ENCODE peak calls at places on chromosomes 6 and 20, in six cellular contexts. One of them, this sample, is unnamed.
A peak's percentile ranks its signal among the peaks of the same experiment; 100 is the strongest.

GRCh38 chr6:104527761-104528415 is 331.8 kb downstream of the HACE1 start:
- DNase-seq in body of pancreas: peak; percentile 44
- DNase-seq in psoas muscle: no peak
- DNase-seq in ascending aorta: peak; percentile 70
- DNase-seq in Peyer's patch: no peak
- DNase-seq in mucosa of descending colon: no peak
- DNase-seq in this sample: no peak

GRCh38 chr20:17849901-17850673 is 118.5 kb downstream of the SNX5 start:
- DNase-seq in psoas muscle: peak; percentile 87
- DNase-seq in ascending aorta: peak; percentile 97
- DNase-seq in body of pancreas: no peak
- DNase-seq in mucosa of descending colon: peak; percentile 50
- DNase-seq in Peyer's patch: no peak
- DNase-seq in this sample: peak; percentile 30

GRCh38 chr20:49801882-49802281 is 10.7 kb upstream of the SLC9A8 start:
- DNase-seq in psoas muscle: no peak
- DNase-seq in Peyer's patch: no peak
- DNase-seq in ascending aorta: no peak
- DNase-seq in mucosa of descending colon: no peak
- DNase-seq in body of pancreas: no peak
- DNase-seq in this sample: no peak

GRCh38 chr20:50919567-50919966 is 11.7 kb downstream of the ADNP start:
- DNase-seq in mucosa of descending colon: no peak
- DNase-seq in Peyer's patch: no peak
- DNase-seq in psoas muscle: peak; percentile 74
- DNase-seq in ascending aorta: peak; percentile 82
- DNase-seq in body of pancreas: peak; percentile 45
- DNase-seq in this sample: peak; percentile 35

GRCh38 chr6:127118505-127119360 is at the start of gene RSPO3:
- DNase-seq in psoas muscle: peak; percentile 63
- DNase-seq in ascending aorta: no peak
- DNase-seq in body of pancreas: no peak
- DNase-seq in mucosa of descending colon: peak; percentile 50
- DNase-seq in Peyer's patch: no peak
- DNase-seq in this sample: peak; percentile 24

GRCh38 chr6:2476376-2476775 is 231.0 kb upstream of the GMDS start:
- DNase-seq in mucosa of descending colon: no peak
- DNase-seq in psoas muscle: no peak
- DNase-seq in body of pancreas: no peak
- DNase-seq in ascending aorta: no peak
- DNase-seq in Peyer's patch: no peak
- DNase-seq in this sample: peak; percentile 14

GRCh38 chr20:45934046-45934586 is 367 bp upstream of the PCIF1 start:
- DNase-seq in ascending aorta: no peak
- DNase-seq in Peyer's patch: peak; percentile 62
- DNase-seq in psoas muscle: peak; percentile 87
- DNase-seq in body of pancreas: peak; percentile 58
- DNase-seq in mucosa of descending colon: peak; percentile 87
- DNase-seq in this sample: peak; percentile 47

GRCh38 chr6:127855542-127856159 is 45.2 kb downstream of the THEMIS start:
- DNase-seq in Peyer's patch: no peak
- DNase-seq in psoas muscle: no peak
- DNase-seq in body of pancreas: peak; percentile 17
- DNase-seq in mucosa of descending colon: no peak
- DNase-seq in ascending aorta: no peak
- DNase-seq in this sample: peak; percentile 18

GRCh38 chr20:17720755-17721154 is 21.0 kb downstream of the BANF2 start:
- DNase-seq in body of pancreas: no peak
- DNase-seq in Peyer's patch: no peak
- DNase-seq in mucosa of descending colon: no peak
- DNase-seq in ascending aorta: no peak
- DNase-seq in psoas muscle: no peak
- DNase-seq in this sample: peak; percentile 44

GRCh38 chr6:160431231-160431630 is 83.1 kb downstream of the SLC22A3 start:
- DNase-seq in Peyer's patch: no peak
- DNase-seq in mucosa of descending colon: no peak
- DNase-seq in body of pancreas: no peak
- DNase-seq in psoas muscle: peak; percentile 63
- DNase-seq in ascending aorta: peak; percentile 74
- DNase-seq in this sample: no peak

GRCh38 chr6:157219201-157220200 is 103.8 kb downstream of the TMEM242 start:
- DNase-seq in psoas muscle: no peak
- DNase-seq in mucosa of descending colon: peak; percentile 61
- DNase-seq in Peyer's patch: no peak
- DNase-seq in ascending aorta: peak; percentile 62
- DNase-seq in body of pancreas: peak; percentile 9
- DNase-seq in this sample: no peak

GRCh38 chr6:152609125-152609670 is 28.0 kb downstream of the SYNE1 start:
- DNase-seq in mucosa of descending colon: no peak
- DNase-seq in Peyer's patch: no peak
- DNase-seq in ascending aorta: no peak
- DNase-seq in psoas muscle: no peak
- DNase-seq in body of pancreas: no peak
- DNase-seq in this sample: no peak

GRCh38 chr20:58511364-58511763 is 3.8 kb downstream of the APCDD1L start:
- DNase-seq in mucosa of descending colon: no peak
- DNase-seq in psoas muscle: no peak
- DNase-seq in body of pancreas: no peak
- DNase-seq in ascending aorta: no peak
- DNase-seq in Peyer's patch: no peak
- DNase-seq in this sample: no peak

GRCh38 chr20:4041748-4042411 is 26.5 kb upstream of the RNF24 start:
- DNase-seq in ascending aorta: peak; percentile 71
- DNase-seq in mucosa of descending colon: peak; percentile 90
- DNase-seq in Peyer's patch: no peak
- DNase-seq in body of pancreas: peak; percentile 96
- DNase-seq in psoas muscle: no peak
- DNase-seq in this sample: peak; percentile 38

DNA sequence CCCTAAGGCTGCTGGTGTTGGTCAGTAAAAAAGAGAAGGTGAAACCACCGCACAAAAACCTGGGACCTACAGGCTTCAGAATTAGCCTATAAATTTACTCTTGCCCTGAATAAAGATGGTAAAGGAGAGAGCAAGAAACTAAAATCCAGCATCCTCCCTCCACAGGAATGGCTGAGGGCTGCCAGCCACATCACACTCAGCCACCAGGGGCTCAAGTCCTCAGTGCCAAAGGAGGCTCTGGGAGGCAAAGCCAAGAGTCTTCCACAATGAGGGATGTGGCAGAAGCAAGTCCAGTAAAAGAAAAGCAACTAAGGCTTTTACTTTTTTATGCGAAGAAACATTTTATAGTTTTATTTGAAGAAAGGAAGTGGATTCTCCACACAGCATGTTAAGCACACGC is 219.5 kb upstream of the SSTR4 start:
- DNase-seq in ascending aorta: no peak
- DNase-seq in mucosa of descending colon: no peak
- DNase-seq in body of pancreas: no peak
- DNase-seq in Peyer's patch: no peak
- DNase-seq in psoas muscle: no peak
- DNase-seq in this sample: no peak
- TF ChIP-seq CTCF in ascending aorta: no peak
- TF ChIP-seq CTCF in mucosa of descending colon: no peak
- TF ChIP-seq CTCF in body of pancreas: no peak
- TF ChIP-seq CTCF in Peyer's patch: no peak
- TF ChIP-seq CTCF in psoas muscle: no peak
- TF ChIP-seq CTCF in this sample: no peak

GRCh38 chr6:90219168-90219985 is 77.3 kb downstream of the BACH2 start:
- DNase-seq in psoas muscle: peak; percentile 57
- DNase-seq in Peyer's patch: no peak
- DNase-seq in body of pancreas: peak; percentile 64
- DNase-seq in mucosa of descending colon: no peak
- DNase-seq in ascending aorta: peak; percentile 75
- DNase-seq in this sample: peak; percentile 42

GRCh38 chr6:90222008-90222407 is 74.6 kb downstream of the BACH2 start:
- DNase-seq in Peyer's patch: no peak
- DNase-seq in psoas muscle: no peak
- DNase-seq in body of pancreas: no peak
- DNase-seq in mucosa of descending colon: no peak
- DNase-seq in ascending aorta: no peak
- DNase-seq in this sample: no peak

GRCh38 chr6:90222724-90223198 is 73.9 kb downstream of the BACH2 start:
- DNase-seq in psoas muscle: no peak
- DNase-seq in body of pancreas: no peak
- DNase-seq in ascending aorta: no peak
- DNase-seq in Peyer's patch: no peak
- DNase-seq in mucosa of descending colon: no peak
- DNase-seq in this sample: no peak

GRCh38 chr6:90220273-90220672 is 76.4 kb downstream of the BACH2 start:
- DNase-seq in mucosa of descending colon: no peak
- DNase-seq in psoas muscle: no peak
- DNase-seq in Peyer's patch: no peak
- DNase-seq in ascending aorta: no peak
- DNase-seq in body of pancreas: no peak
- DNase-seq in this sample: peak; percentile 25

GRCh38 chr6:90221403-90221802 is 75.2 kb downstream of the BACH2 start:
- DNase-seq in body of pancreas: no peak
- DNase-seq in Peyer's patch: no peak
- DNase-seq in psoas muscle: no peak
- DNase-seq in ascending aorta: no peak
- DNase-seq in mucosa of descending colon: no peak
- DNase-seq in this sample: no peak
- H3K4me1 ChIP-seq in body of pancreas: peaks cover 43% of the 10 kb centered on the region
- H3K4me1 ChIP-seq in Peyer's patch: no peaks in the 10 kb centered on the region
- H3K4me1 ChIP-seq in psoas muscle: peaks cover 34% of the 10 kb centered on the region
- H3K4me1 ChIP-seq in ascending aorta: peaks cover 22% of the 10 kb centered on the region
- H3K4me1 ChIP-seq in mucosa of descending colon: peaks cover 8% of the 10 kb centered on the region
- H3K4me1 ChIP-seq in this sample: peaks cover 11% of the 10 kb centered on the region

DNA sequence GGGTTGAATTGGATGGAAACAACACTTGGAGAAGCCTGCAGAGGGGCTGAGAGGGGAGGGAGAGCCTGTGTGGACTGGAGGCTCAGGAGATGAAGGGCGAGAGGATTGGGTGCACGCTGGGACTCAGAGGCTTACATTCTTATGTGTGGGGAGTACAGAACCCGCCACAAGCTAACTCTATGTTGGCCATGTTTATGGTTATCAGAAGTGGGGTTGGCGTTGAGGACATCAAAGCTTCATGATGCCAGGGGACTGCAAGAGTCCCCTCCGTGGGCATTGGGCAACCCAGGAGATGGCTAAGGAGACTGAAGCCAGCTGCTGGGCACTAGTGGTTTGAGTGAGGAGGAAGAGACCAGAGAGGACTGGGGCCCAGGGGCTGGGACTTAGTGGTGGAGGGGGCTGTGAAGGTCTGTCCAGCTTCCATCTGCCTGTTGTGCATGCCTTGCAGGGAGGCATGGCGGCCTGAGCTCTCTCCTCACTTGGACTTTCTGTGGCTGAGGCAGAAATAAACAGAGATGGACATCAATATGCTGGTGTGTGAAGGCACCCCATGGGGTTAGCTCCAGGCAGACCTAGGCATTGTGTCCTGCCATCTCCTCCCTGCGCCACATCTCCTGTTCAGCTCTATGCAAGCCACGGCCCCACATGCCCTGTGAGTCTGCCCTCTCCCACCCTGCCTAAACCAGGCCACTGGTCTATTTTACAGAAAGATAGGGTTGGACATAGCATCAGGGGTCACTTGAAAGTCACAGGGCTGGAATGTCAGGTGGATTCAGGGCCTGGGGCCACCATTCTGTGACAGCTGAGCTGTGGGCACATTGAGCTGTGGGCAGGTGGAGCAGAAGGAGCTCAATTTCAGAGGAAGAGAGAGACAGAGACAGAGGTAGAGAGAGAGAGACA is 61.6 kb downstream of the PHACTR3 start:
- DNase-seq in Peyer's patch: no peak
- DNase-seq in psoas muscle: no peak
- DNase-seq in ascending aorta: no peak
- DNase-seq in body of pancreas: no peak
- DNase-seq in mucosa of descending colon: no peak
- DNase-seq in this sample: no peak
- H3K9me3 ChIP-seq in Peyer's patch: no peaks in the 10 kb centered on the region
- H3K9me3 ChIP-seq in psoas muscle: no peaks in the 10 kb centered on the region
- H3K9me3 ChIP-seq in ascending aorta: no peaks in the 10 kb centered on the region
- H3K9me3 ChIP-seq in body of pancreas: no peaks in the 10 kb centered on the region
- H3K9me3 ChIP-seq in mucosa of descending colon: no peaks in the 10 kb centered on the region
- H3K9me3 ChIP-seq in this sample: no peaks in the 10 kb centered on the region

GRCh38 chr6:148746363-148747144 is at the start of gene UST:
- DNase-seq in psoas muscle: peak; percentile 90
- DNase-seq in body of pancreas: peak; percentile 85
- DNase-seq in Peyer's patch: peak; percentile 83
- DNase-seq in mucosa of descending colon: peak; percentile 82
- DNase-seq in ascending aorta: peak; percentile 95
- DNase-seq in this sample: peak; percentile 95
- TF ChIP-seq CTCF in psoas muscle: peak; percentile 8
- TF ChIP-seq CTCF in body of pancreas: peak; percentile 31
- TF ChIP-seq CTCF in Peyer's patch: peak; percentile 34
- TF ChIP-seq CTCF in mucosa of descending colon: no peak
- TF ChIP-seq CTCF in ascending aorta: no peak
- TF ChIP-seq CTCF in this sample: no peak

GRCh38 chr6:7706269-7706668 is 19.6 kb upstream of the BMP6 start:
- DNase-seq in Peyer's patch: no peak
- DNase-seq in psoas muscle: no peak
- DNase-seq in body of pancreas: no peak
- DNase-seq in ascending aorta: no peak
- DNase-seq in mucosa of descending colon: no peak
- DNase-seq in this sample: no peak

GRCh38 chr6:7705483-7705882 is 20.4 kb upstream of the BMP6 start:
- DNase-seq in mucosa of descending colon: no peak
- DNase-seq in psoas muscle: no peak
- DNase-seq in ascending aorta: no peak
- DNase-seq in body of pancreas: no peak
- DNase-seq in Peyer's patch: no peak
- DNase-seq in this sample: no peak

GRCh38 chr6:7703148-7703680 is 22.7 kb upstream of the BMP6 start:
- DNase-seq in mucosa of descending colon: no peak
- DNase-seq in ascending aorta: no peak
- DNase-seq in body of pancreas: no peak
- DNase-seq in Peyer's patch: no peak
- DNase-seq in psoas muscle: no peak
- DNase-seq in this sample: no peak

GRCh38 chr6:7707787-7708186 is 18.1 kb upstream of the BMP6 start:
- DNase-seq in psoas muscle: no peak
- DNase-seq in Peyer's patch: no peak
- DNase-seq in ascending aorta: no peak
- DNase-seq in mucosa of descending colon: no peak
- DNase-seq in body of pancreas: no peak
- DNase-seq in this sample: no peak
- H3K4me1 ChIP-seq in psoas muscle: no peaks in the 10 kb centered on the region
- H3K4me1 ChIP-seq in Peyer's patch: no peaks in the 10 kb centered on the region
- H3K4me1 ChIP-seq in ascending aorta: no peaks in the 10 kb centered on the region
- H3K4me1 ChIP-seq in mucosa of descending colon: no peaks in the 10 kb centered on the region
- H3K4me1 ChIP-seq in body of pancreas: no peaks in the 10 kb centered on the region
- H3K4me1 ChIP-seq in this sample: no peaks in the 10 kb centered on the region

DNA sequence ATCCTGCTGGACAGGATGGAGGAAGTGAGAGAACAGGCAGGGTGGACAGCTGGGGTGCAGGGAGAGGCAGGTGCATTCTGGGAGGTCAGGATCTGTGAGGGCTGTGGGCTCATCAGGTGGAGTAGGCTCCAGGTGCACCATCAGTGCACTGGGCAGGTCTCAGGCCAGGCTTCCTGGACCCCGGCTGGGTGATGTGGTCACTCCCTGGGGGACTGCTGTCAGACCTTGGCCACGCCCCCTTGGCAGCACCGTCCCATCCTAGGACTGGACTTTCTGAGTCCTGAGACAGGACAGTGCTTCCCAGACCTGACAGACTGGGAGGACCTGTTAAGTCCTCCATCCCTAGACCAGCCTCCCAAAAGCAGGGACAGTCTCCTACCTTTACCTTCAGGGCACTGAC is 626.7 kb upstream of the DEFB115 start:
- DNase-seq in mucosa of descending colon: no peak
- DNase-seq in body of pancreas: no peak
- DNase-seq in Peyer's patch: no peak
- DNase-seq in psoas muscle: no peak
- DNase-seq in ascending aorta: no peak
- DNase-seq in this sample: no peak
- H3K9me3 ChIP-seq in mucosa of descending colon: no peaks in the 10 kb centered on the region
- H3K9me3 ChIP-seq in body of pancreas: no peaks in the 10 kb centered on the region
- H3K9me3 ChIP-seq in Peyer's patch: no peaks in the 10 kb centered on the region
- H3K9me3 ChIP-seq in psoas muscle: no peaks in the 10 kb centered on the region
- H3K9me3 ChIP-seq in ascending aorta: no peaks in the 10 kb centered on the region
- H3K9me3 ChIP-seq in this sample: no peaks in the 10 kb centered on the region